ENCODE peak calls at places on chromosomes 16 and 17, in five cellular contexts. A is AG04450, M is heart right ventricle, I is cardiac muscle cell, S is PC-9. Q is an unnamed sample.

GRCh38 chr16:1543085-1543896 is 9.8 kb downstream of the TMEM204 start:
- DNase-seq in A (no peak), M (peak; percentile 86), I (peak; percentile 45), S (peak; percentile 48), Q (peak; percentile 84)

GRCh38 chr17:40315206-40315605 is 6.2 kb downstream of the RARA start:
- DNase-seq in A (no peak), M (no peak), I (no peak), S (no peak), Q (no peak)

GRCh38 chr17:69424287-69425041 is 10.0 kb downstream of the MAP2K6 start:
- DNase-seq in A (no peak), M (no peak), I (no peak), S (no peak), Q (no peak)

GRCh38 chr16:86922311-86922710 is 344.0 kb downstream of the FOXL1 start:
- DNase-seq in A (no peak), M (no peak), I (no peak), S (no peak), Q (no peak)

GRCh38 chr16:49620868-49621239 is 235.1 kb downstream of the ZNF423 start:
- DNase-seq in A (no peak), M (no peak), I (no peak), S (no peak), Q (no peak)

GRCh38 chr16:73205153-73205549 is 157.2 kb upstream of the ZFHX3 start:
- DNase-seq in A (no peak), M (no peak), I (no peak), S (no peak), Q (no peak)

GRCh38 chr16:79069634-79070033 is 530.9 kb downstream of the MAF start:
- DNase-seq in A (no peak), M (no peak), I (no peak), S (no peak), Q (no peak)

GRCh38 chr16:72978212-72978611 is 69.7 kb downstream of the ZFHX3 start:
- DNase-seq in A (no peak), M (no peak), I (no peak), S (no peak), Q (no peak)

GRCh38 chr17:51144266-51145022 is 8.9 kb upstream of the NME1 start:
- DNase-seq in A (no peak), M (no peak), I (no peak), S (no peak), Q (no peak)

GRCh38 chr16:48409839-48410610 is 24.8 kb upstream of the SIAH1 start:
- DNase-seq in A (peak; percentile 69), M (no peak), I (no peak), S (peak; percentile 94), Q (peak; percentile 72)

GRCh38 chr16:11257131-11257938 is 1.3 kb upstream of the SOCS1 start:
- DNase-seq in A (no peak), M (peak; percentile 80), I (peak; percentile 82), S (peak; percentile 64), Q (no peak)

GRCh38 chr16:53085539-53086450 is 31.0 kb downstream of the CHD9 start:
- DNase-seq in A (no peak), M (no peak), I (no peak), S (no peak), Q (no peak)

GRCh38 chr16:57299009-57299718 is 14.7 kb upstream of the PLLP start:
- DNase-seq in A (peak; percentile 20), M (peak; percentile 68), I (no peak), S (no peak), Q (no peak)

GRCh38 chr17:63154586-63155244 is 188.7 kb downstream of the TANC2 start:
- DNase-seq in A (no peak), M (no peak), I (no peak), S (no peak), Q (no peak)

GRCh38 chr17:62753562-62753961 is 54.6 kb downstream of the MARCHF10 start:
- DNase-seq in A (no peak), M (no peak), I (no peak), S (no peak), Q (no peak)

GRCh38 chr17:19343671-19344151 is 18.8 kb downstream of the B9D1 start:
- DNase-seq in A (no peak), M (no peak), I (no peak), S (no peak), Q (no peak)

GRCh38 chr17:47701603-47702002 is 7.6 kb downstream of the TBKBP1 start:
- DNase-seq in A (no peak), M (no peak), I (peak; percentile 69), S (no peak), Q (no peak)

GRCh38 chr16:35906440-35906839 is 2447.0 kb downstream of the TP53TG3F start:
- DNase-seq in A (no peak), M (no peak), I (no peak), S (no peak), Q (no peak)

GRCh38 chr17:61349350-61349749 is 50.3 kb upstream of the TBX2 start:
- DNase-seq in A (no peak), M (no peak), I (peak; percentile 41), S (no peak), Q (no peak)

GRCh38 chr17:47203984-47204721 is 5.0 kb upstream of the MYL4 start:
- DNase-seq in A (no peak), M (no peak), I (no peak), S (no peak), Q (no peak)

GRCh38 chr17:27381007-27381501 is 75.2 kb upstream of the KSR1 start:
- DNase-seq in A (no peak), M (peak; percentile 70), I (peak; percentile 62), S (no peak), Q (no peak)

GRCh38 chr17:66652840-66653507 is 181.9 kb upstream of the CACNG5 start:
- DNase-seq in A (no peak), M (no peak), I (no peak), S (no peak), Q (peak; percentile 80)

GRCh38 chr17:80441133-80441578 is 26.2 kb downstream of the ENDOV start:
- DNase-seq in A (no peak), M (peak; percentile 32), I (peak; percentile 90), S (no peak), Q (no peak)

GRCh38 chr16:28202147-28202746 is 9.5 kb downstream of the XPO6 start:
- DNase-seq in A (no peak), M (no peak), I (no peak), S (no peak), Q (no peak)

GRCh38 chr17:72802726-72803125 is 289.8 kb downstream of the SLC39A11 start:
- DNase-seq in A (no peak), M (no peak), I (no peak), S (no peak), Q (no peak)

GRCh38 chr17:70523407-70523806 is 354.1 kb downstream of the KCNJ2 start:
- DNase-seq in A (no peak), M (no peak), I (no peak), S (no peak), Q (no peak)

GRCh38 chr17:45197108-45197507 is 24.6 kb upstream of the FMNL1 start:
- DNase-seq in A (no peak), M (no peak), I (no peak), S (no peak), Q (no peak)
- H3K27ac ChIP-seq in A (no peak overlapping the region), M (no peak overlapping the region), I (peak overlapping the region; percentile 79), S (peak overlapping the region; percentile 52), Q (no peak overlapping the region)

GRCh38 chr17:9116861-9117568 is 95.7 kb downstream of the NTN1 start:
- DNase-seq in A (no peak), M (no peak), I (no peak), S (no peak), Q (no peak)

GRCh38 chr17:9115446-9116265 is 94.3 kb downstream of the NTN1 start:
- DNase-seq in A (no peak), M (peak; percentile 70), I (peak; percentile 33), S (no peak), Q (no peak)

GRCh38 chr17:9120471-9120870 is 99.2 kb downstream of the NTN1 start:
- DNase-seq in A (no peak), M (no peak), I (no peak), S (no peak), Q (no peak)

GRCh38 chr17:9121186-9121820 is 100.0 kb downstream of the NTN1 start:
- DNase-seq in A (no peak), M (no peak), I (no peak), S (no peak), Q (no peak)

DNA sequence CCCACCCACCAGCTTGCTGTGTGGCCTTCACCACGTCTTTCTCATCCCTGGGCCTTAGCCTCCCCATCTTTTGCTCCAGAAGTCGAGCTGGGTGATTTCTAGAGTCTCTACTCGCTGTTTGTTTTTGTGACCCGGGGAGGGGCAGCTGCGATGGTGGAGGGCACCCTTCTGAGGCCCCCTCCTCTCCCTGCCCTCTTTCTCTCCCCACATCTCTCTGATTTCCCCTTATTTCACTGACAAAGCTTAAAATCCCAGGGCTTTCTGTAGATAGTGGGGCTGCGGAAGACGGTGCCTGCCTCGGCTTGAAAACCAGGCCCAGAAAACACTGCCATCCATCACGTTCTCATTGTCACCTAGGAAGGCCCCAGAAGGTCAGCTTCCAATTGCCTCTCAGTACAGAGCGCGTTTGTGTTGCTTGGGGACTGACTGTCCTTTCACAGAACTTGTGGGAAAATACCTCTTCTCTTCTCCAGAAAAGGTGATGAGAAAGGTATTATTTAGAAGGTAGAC is 95.1 kb downstream of the NTN1 start:
- DNase-seq in A (no peak), M (no peak), I (no peak), S (no peak), Q (no peak)
- H3K27ac ChIP-seq in A (no peak overlapping the region), M (no peak overlapping the region), I (no peak overlapping the region), S (no peak overlapping the region), Q (no peak overlapping the region)

GRCh38 chr17:82328141-82328993 is 5.2 kb downstream of the SECTM1 start:
- DNase-seq in A (no peak), M (no peak), I (no peak), S (no peak), Q (peak; percentile 11)
- H3K27ac ChIP-seq in A (no peak overlapping the region), M (no peak overlapping the region), I (no peak overlapping the region), S (no peak overlapping the region), Q (no peak overlapping the region)

GRCh38 chr17:29563816-29564215 is 3.0 kb downstream of the ABHD15 start:
- DNase-seq in A (no peak), M (no peak), I (no peak), S (no peak), Q (no peak)

GRCh38 chr17:29567362-29568330 is 809 bp upstream of the ABHD15 start:
- DNase-seq in A (no peak), M (peak; percentile 62), I (peak; percentile 74), S (peak; percentile 58), Q (peak; percentile 61)

GRCh38 chr17:29566473-29567361 is at the start of gene ABHD15:
- DNase-seq in A (no peak), M (peak; percentile 47), I (peak; percentile 87), S (peak; percentile 58), Q (peak; percentile 50)

GRCh38 chr17:29568331-29569244 is at the start of gene TP53I13:
- DNase-seq in A (no peak), M (peak; percentile 87), I (peak; percentile 95), S (peak; percentile 64), Q (peak; percentile 44)

DNA sequence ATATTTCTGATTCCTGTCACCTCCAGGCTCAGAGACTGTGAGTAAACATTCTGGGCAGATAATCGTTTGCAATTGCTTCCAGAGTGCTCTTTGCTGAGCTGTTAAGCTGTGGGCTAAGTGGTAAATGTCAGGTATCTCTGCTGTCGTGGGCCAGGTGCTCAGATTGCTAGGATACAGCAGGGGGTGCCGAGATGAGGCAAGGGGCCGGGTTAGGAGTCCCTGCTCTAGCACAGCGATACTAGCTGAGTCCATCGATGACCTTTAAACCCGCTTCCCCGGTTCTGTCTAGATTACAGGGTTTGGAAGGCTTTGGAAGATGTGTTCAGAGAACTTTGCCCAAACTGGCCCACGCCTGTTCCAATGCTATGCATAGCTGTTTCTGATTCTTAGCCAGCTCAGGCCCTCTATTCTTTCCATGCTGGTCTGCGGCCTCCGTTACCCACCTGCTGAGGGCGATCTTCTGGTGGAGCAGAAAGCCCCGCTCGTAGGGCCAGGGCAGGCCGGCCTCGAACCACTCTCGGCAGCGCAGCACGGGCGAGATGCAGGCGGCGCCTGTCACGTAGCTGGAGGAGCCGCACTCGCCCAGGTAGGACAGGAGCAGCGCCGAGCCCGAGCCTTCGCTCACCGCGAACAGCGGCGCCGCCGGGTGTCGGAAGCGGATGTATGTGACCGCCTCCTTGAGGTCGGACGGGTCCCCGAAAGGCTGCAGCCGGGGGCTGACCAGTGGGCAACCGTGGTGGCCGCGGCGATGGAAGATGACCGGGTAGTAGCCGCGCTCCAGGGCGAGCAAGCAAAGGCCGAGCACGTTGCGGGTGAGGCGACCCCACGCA is 979 bp downstream of the ABHD15 start:
- DNase-seq in A (no peak), M (peak; percentile 6), I (peak; percentile 46), S (peak; percentile 52), Q (peak; percentile 35)
- H3K27ac ChIP-seq in A (no peak overlapping the region), M (peak overlapping the region; percentile 94), I (no peak overlapping the region), S (peak overlapping the region; percentile 29), Q (no peak overlapping the region)

Q was measured in foreskin keratinocyte.